ENCODE peak calls at places on chromosomes 16 and 17, in six cellular contexts. One of them, this sample, is unnamed.

GRCh38 chr17:58189436-58190146 is 2.9 kb upstream of the EPX start:
- DNase-seq in fibroblast of lung: peak
- DNase-seq in A549: peak
- DNase-seq in colonic mucosa: no peak
- DNase-seq in RWPE2: no peak
- DNase-seq in upper lobe of right lung: peak
- DNase-seq in this sample: peak

GRCh38 chr17:67601897-67602296 is 115.8 kb upstream of the NOL11 start:
- DNase-seq in fibroblast of lung: no peak
- DNase-seq in A549: no peak
- DNase-seq in colonic mucosa: no peak
- DNase-seq in RWPE2: no peak
- DNase-seq in upper lobe of right lung: no peak
- DNase-seq in this sample: no peak

GRCh38 chr17:67980456-67980855 is 15.8 kb downstream of the C17orf58 start:
- DNase-seq in fibroblast of lung: no peak
- DNase-seq in A549: no peak
- DNase-seq in colonic mucosa: peak
- DNase-seq in RWPE2: no peak
- DNase-seq in upper lobe of right lung: no peak
- DNase-seq in this sample: no peak

GRCh38 chr17:63774982-63775290 is 966 bp downstream of the DDX42 start:
- DNase-seq in fibroblast of lung: peak
- DNase-seq in A549: no peak
- DNase-seq in colonic mucosa: no peak
- DNase-seq in RWPE2: no peak
- DNase-seq in upper lobe of right lung: no peak
- DNase-seq in this sample: no peak

GRCh38 chr16:22311520-22311919 is 14.3 kb downstream of the POLR3E start:
- DNase-seq in fibroblast of lung: no peak
- DNase-seq in A549: no peak
- DNase-seq in colonic mucosa: no peak
- DNase-seq in RWPE2: no peak
- DNase-seq in upper lobe of right lung: no peak
- DNase-seq in this sample: no peak

GRCh38 chr17:8894189-8894611 is 26.7 kb upstream of the PIK3R6 start:
- DNase-seq in fibroblast of lung: no peak
- DNase-seq in A549: no peak
- DNase-seq in colonic mucosa: no peak
- DNase-seq in RWPE2: no peak
- DNase-seq in upper lobe of right lung: peak
- DNase-seq in this sample: no peak

GRCh38 chr16:69626256-69626655 is 60.5 kb downstream of the NFAT5 start:
- DNase-seq in fibroblast of lung: peak
- DNase-seq in A549: no peak
- DNase-seq in colonic mucosa: no peak
- DNase-seq in RWPE2: no peak
- DNase-seq in upper lobe of right lung: no peak
- DNase-seq in this sample: no peak

GRCh38 chr16:55571-56136 is 2.0 kb downstream of the SNRNP25 start:
- DNase-seq in fibroblast of lung: no peak
- DNase-seq in A549: no peak
- DNase-seq in colonic mucosa: no peak
- DNase-seq in RWPE2: no peak
- DNase-seq in upper lobe of right lung: no peak
- DNase-seq in this sample: no peak

GRCh38 chr17:5866978-5867377 is 203.2 kb upstream of the WSCD1 start:
- DNase-seq in fibroblast of lung: no peak
- DNase-seq in A549: no peak
- DNase-seq in colonic mucosa: no peak
- DNase-seq in RWPE2: no peak
- DNase-seq in upper lobe of right lung: no peak
- DNase-seq in this sample: no peak

GRCh38 chr16:47716571-47716970 is 255.4 kb downstream of the PHKB start:
- DNase-seq in fibroblast of lung: no peak
- DNase-seq in A549: no peak
- DNase-seq in colonic mucosa: no peak
- DNase-seq in RWPE2: no peak
- DNase-seq in upper lobe of right lung: no peak
- DNase-seq in this sample: no peak

GRCh38 chr17:38912221-38912813 is 13.1 kb upstream of the LASP1NB start:
- DNase-seq in fibroblast of lung: peak
- DNase-seq in A549: no peak
- DNase-seq in colonic mucosa: no peak
- DNase-seq in RWPE2: peak
- DNase-seq in upper lobe of right lung: peak
- DNase-seq in this sample: no peak

GRCh38 chr17:8222630-8223355 is 12.4 kb upstream of the AURKB start:
- DNase-seq in fibroblast of lung: peak
- DNase-seq in A549: peak
- DNase-seq in colonic mucosa: peak
- DNase-seq in RWPE2: peak
- DNase-seq in upper lobe of right lung: peak
- DNase-seq in this sample: peak

GRCh38 chr16:51818342-51818944 is 667.4 kb upstream of the SALL1 start:
- DNase-seq in fibroblast of lung: peak
- DNase-seq in A549: peak
- DNase-seq in colonic mucosa: peak
- DNase-seq in RWPE2: no peak
- DNase-seq in upper lobe of right lung: no peak
- DNase-seq in this sample: no peak

GRCh38 chr16:25033852-25034251 is 18.7 kb upstream of the ARHGAP17 start:
- DNase-seq in fibroblast of lung: peak
- DNase-seq in A549: no peak
- DNase-seq in colonic mucosa: no peak
- DNase-seq in RWPE2: no peak
- DNase-seq in upper lobe of right lung: no peak
- DNase-seq in this sample: no peak

GRCh38 chr16:17454331-17454730 is 16.4 kb downstream of the XYLT1 start:
- DNase-seq in fibroblast of lung: no peak
- DNase-seq in A549: no peak
- DNase-seq in colonic mucosa: no peak
- DNase-seq in RWPE2: no peak
- DNase-seq in upper lobe of right lung: no peak
- DNase-seq in this sample: no peak

GRCh38 chr17:40014375-40014980 is 762 bp upstream of the CSF3 start:
- DNase-seq in fibroblast of lung: no peak
- DNase-seq in A549: no peak
- DNase-seq in colonic mucosa: no peak
- DNase-seq in RWPE2: no peak
- DNase-seq in upper lobe of right lung: no peak
- DNase-seq in this sample: no peak

GRCh38 chr17:77546772-77547201 is 406.0 kb downstream of the SEC14L1 start:
- DNase-seq in fibroblast of lung: no peak
- DNase-seq in A549: no peak
- DNase-seq in colonic mucosa: peak
- DNase-seq in RWPE2: no peak
- DNase-seq in upper lobe of right lung: no peak
- DNase-seq in this sample: no peak

GRCh38 chr17:29151567-29151966 is 28.6 kb downstream of the MYO18A start:
- DNase-seq in fibroblast of lung: no peak
- DNase-seq in A549: peak
- DNase-seq in colonic mucosa: no peak
- DNase-seq in RWPE2: no peak
- DNase-seq in upper lobe of right lung: no peak
- DNase-seq in this sample: peak

DNA sequence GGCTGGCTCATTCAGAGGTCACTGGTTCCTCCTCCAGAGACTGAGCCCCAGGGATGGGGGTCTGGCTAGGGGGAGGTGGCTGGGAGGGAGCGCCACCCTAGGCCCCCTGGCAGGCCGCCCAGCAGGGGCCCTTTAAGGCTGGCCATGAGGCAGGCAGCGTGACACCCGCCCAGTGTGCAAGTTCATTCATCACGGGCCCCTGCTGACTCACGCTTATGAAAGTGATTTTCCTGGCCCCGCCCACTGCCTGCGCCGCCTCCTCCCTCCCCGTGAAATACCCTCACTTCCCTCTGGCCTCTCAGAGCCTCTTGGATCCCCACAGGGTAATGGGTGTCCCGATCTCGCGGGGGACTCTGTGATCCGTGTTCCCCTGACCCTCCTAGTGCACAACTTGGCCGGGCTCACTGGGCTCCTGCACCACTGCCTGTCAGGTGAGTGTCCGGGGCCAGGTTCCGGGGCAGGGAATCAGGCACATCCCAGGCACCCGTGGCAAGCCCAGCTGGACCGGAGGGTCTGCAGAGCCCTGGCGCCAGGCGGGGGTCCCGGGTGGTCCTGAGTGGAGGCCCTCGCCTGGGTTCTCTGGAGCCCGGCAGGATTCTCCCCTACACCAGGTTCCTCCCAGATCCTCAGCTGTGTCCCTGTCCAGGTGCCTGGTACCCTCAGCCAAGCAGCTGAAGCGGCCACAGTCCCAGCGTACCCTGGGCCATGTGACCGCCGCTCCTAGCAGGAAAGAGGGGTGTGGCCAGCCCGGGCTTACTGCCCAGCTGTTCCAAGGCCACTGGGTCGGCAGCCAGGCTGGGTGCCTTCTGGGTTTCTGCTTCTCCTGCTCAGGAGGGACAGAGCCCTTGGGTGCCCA is at the start of gene OSGIN1:
- DNase-seq in fibroblast of lung: peak
- DNase-seq in A549: peak
- DNase-seq in colonic mucosa: peak
- DNase-seq in RWPE2: peak
- DNase-seq in upper lobe of right lung: peak
- DNase-seq in this sample: peak
- H3K27ac ChIP-seq in fibroblast of lung: peak
- H3K27ac ChIP-seq in A549: peak
- H3K27ac ChIP-seq in colonic mucosa: peak
- H3K27ac ChIP-seq in RWPE2: peak
- H3K27ac ChIP-seq in upper lobe of right lung: peak
- H3K27ac ChIP-seq in this sample: peak

GRCh38 chr17:45677770-45678169 is 106.3 kb upstream of the CRHR1 start:
- DNase-seq in fibroblast of lung: no peak
- DNase-seq in A549: peak
- DNase-seq in colonic mucosa: no peak
- DNase-seq in RWPE2: no peak
- DNase-seq in upper lobe of right lung: no peak
- DNase-seq in this sample: no peak
- H3K27ac ChIP-seq in fibroblast of lung: no peak
- H3K27ac ChIP-seq in A549: no peak
- H3K27ac ChIP-seq in colonic mucosa: no peak
- H3K27ac ChIP-seq in RWPE2: no peak
- H3K27ac ChIP-seq in upper lobe of right lung: no peak
- H3K27ac ChIP-seq in this sample: no peak

GRCh38 chr16:10745856-10746255 is 2.2 kb downstream of the NUBP1 start:
- DNase-seq in fibroblast of lung: no peak
- DNase-seq in A549: no peak
- DNase-seq in colonic mucosa: no peak
- DNase-seq in RWPE2: no peak
- DNase-seq in upper lobe of right lung: no peak
- DNase-seq in this sample: no peak
- H3K27ac ChIP-seq in fibroblast of lung: no peak
- H3K27ac ChIP-seq in A549: no peak
- H3K27ac ChIP-seq in colonic mucosa: no peak
- H3K27ac ChIP-seq in RWPE2: no peak
- H3K27ac ChIP-seq in upper lobe of right lung: no peak
- H3K27ac ChIP-seq in this sample: no peak

GRCh38 chr17:83088451-83089321 is 9.3 kb downstream of the METRNL start:
- DNase-seq in fibroblast of lung: no peak
- DNase-seq in A549: no peak
- DNase-seq in colonic mucosa: peak
- DNase-seq in RWPE2: no peak
- DNase-seq in upper lobe of right lung: no peak
- DNase-seq in this sample: no peak
- H3K27ac ChIP-seq in fibroblast of lung: no peak
- H3K27ac ChIP-seq in A549: no peak
- H3K27ac ChIP-seq in colonic mucosa: peak
- H3K27ac ChIP-seq in RWPE2: no peak
- H3K27ac ChIP-seq in upper lobe of right lung: no peak
- H3K27ac ChIP-seq in this sample: peak

GRCh38 chr17:13640559-13640958 is 38.8 kb upstream of the HS3ST3A1 start:
- DNase-seq in fibroblast of lung: no peak
- DNase-seq in A549: no peak
- DNase-seq in colonic mucosa: no peak
- DNase-seq in RWPE2: no peak
- DNase-seq in upper lobe of right lung: no peak
- DNase-seq in this sample: no peak

GRCh38 chr17:13638855-13639458 is 37.2 kb upstream of the HS3ST3A1 start:
- DNase-seq in fibroblast of lung: peak
- DNase-seq in A549: no peak
- DNase-seq in colonic mucosa: no peak
- DNase-seq in RWPE2: no peak
- DNase-seq in upper lobe of right lung: no peak
- DNase-seq in this sample: no peak

GRCh38 chr17:13646411-13646810 is 44.7 kb upstream of the HS3ST3A1 start:
- DNase-seq in fibroblast of lung: no peak
- DNase-seq in A549: no peak
- DNase-seq in colonic mucosa: no peak
- DNase-seq in RWPE2: no peak
- DNase-seq in upper lobe of right lung: no peak
- DNase-seq in this sample: no peak

GRCh38 chr17:13643196-13643595 is 41.5 kb upstream of the HS3ST3A1 start:
- DNase-seq in fibroblast of lung: no peak
- DNase-seq in A549: no peak
- DNase-seq in colonic mucosa: no peak
- DNase-seq in RWPE2: no peak
- DNase-seq in upper lobe of right lung: no peak
- DNase-seq in this sample: no peak

GRCh38 chr17:13642188-13642587 is 40.5 kb upstream of the HS3ST3A1 start:
- DNase-seq in fibroblast of lung: no peak
- DNase-seq in A549: no peak
- DNase-seq in colonic mucosa: no peak
- DNase-seq in RWPE2: no peak
- DNase-seq in upper lobe of right lung: no peak
- DNase-seq in this sample: no peak
- H3K27ac ChIP-seq in fibroblast of lung: no peak
- H3K27ac ChIP-seq in A549: no peak
- H3K27ac ChIP-seq in colonic mucosa: no peak
- H3K27ac ChIP-seq in RWPE2: no peak
- H3K27ac ChIP-seq in upper lobe of right lung: no peak
- H3K27ac ChIP-seq in this sample: no peak

DNA sequence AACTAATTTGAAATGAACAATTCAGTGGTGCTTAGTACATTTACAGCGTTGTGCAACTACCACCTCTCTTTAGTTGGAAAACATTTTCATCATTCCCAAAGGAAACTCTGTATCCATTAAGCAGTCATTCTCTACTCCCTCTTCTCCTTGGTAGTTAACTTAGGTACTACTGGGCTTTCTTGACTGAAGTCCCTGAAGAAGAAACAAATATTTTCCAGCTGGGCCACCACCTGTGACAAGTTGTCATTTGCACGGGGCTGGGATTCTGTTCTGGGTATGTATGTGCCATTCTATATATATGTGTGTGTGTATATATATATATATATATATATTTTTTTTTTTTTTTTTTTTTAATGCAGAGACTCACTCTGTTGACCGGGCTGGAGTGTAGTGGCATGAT is 15.4 kb upstream of the RMI2 start:
- DNase-seq in fibroblast of lung: peak
- DNase-seq in A549: no peak
- DNase-seq in colonic mucosa: no peak
- DNase-seq in RWPE2: no peak
- DNase-seq in upper lobe of right lung: no peak
- DNase-seq in this sample: no peak
- H3K27ac ChIP-seq in fibroblast of lung: no peak
- H3K27ac ChIP-seq in A549: peak
- H3K27ac ChIP-seq in colonic mucosa: no peak
- H3K27ac ChIP-seq in RWPE2: no peak
- H3K27ac ChIP-seq in upper lobe of right lung: no peak
- H3K27ac ChIP-seq in this sample: no peak

This sample was measured in RWPE1.